ENCODE peak calls at places on chromosome 6, in five cellular contexts. M, S, A, P and G are unnamed samples.

GRCh38 chr6:30188541-30188940 is 24.7 kb downstream of the TRIM26 start:
- DNase-seq in S (no peak), M (no peak), P (no peak), A (no peak), G (no peak)

GRCh38 chr6:89985744-89986493 is 91.7 kb downstream of the GJA10 start:
- DNase-seq in A (peak), M (no peak), P (no peak), S (no peak), G (no peak)

GRCh38 chr6:140623498-140623897 is 1249.0 kb upstream of the CITED2 start:
- DNase-seq in S (no peak), M (no peak), P (no peak), A (no peak), G (no peak)

GRCh38 chr6:68635706-68636513 is 828 bp downstream of the ADGRB3 start:
- DNase-seq in A (no peak), M (peak), P (no peak), S (no peak), G (peak)

GRCh38 chr6:69894578-69895347 is 28.4 kb downstream of the COL19A1 start:
- DNase-seq in P (no peak), S (peak), M (no peak), A (no peak), G (no peak)

GRCh38 chr6:56570434-56571359 is 72.0 kb downstream of the DST start:
- DNase-seq in P (peak), A (no peak), M (no peak), S (no peak), G (no peak)

GRCh38 chr6:169428532-169428931 is 174.9 kb upstream of the THBS2 start:
- DNase-seq in M (no peak), S (no peak), A (no peak), P (no peak), G (no peak)

GRCh38 chr6:100160913-100161312 is 166.9 kb upstream of the MCHR2 start:
- DNase-seq in M (no peak), S (no peak), P (no peak), A (no peak), G (peak)

GRCh38 chr6:161074496-161075140 is 83.0 kb downstream of the MAP3K4 start:
- DNase-seq in M (no peak), A (no peak), P (no peak), S (no peak), G (no peak)

GRCh38 chr6:153018355-153018754 is 15.8 kb upstream of the MTRF1L start:
- DNase-seq in A (no peak), S (no peak), P (no peak), M (no peak), G (no peak)

GRCh38 chr6:152170702-152171667 is 363.5 kb downstream of the ESR1 start:
- DNase-seq in S (peak), P (peak), A (no peak), M (no peak), G (no peak)

GRCh38 chr6:20965276-20965675 is 431.0 kb downstream of the CDKAL1 start:
- DNase-seq in P (no peak), S (no peak), M (no peak), A (no peak), G (no peak)

GRCh38 chr6:21279619-21280018 is 313.9 kb upstream of the SOX4 start:
- DNase-seq in P (no peak), A (no peak), S (no peak), M (no peak), G (no peak)

GRCh38 chr6:16562498-16562897 is 198.8 kb downstream of the ATXN1 start:
- DNase-seq in S (no peak), A (no peak), P (no peak), M (no peak), G (no peak)

GRCh38 chr6:152863618-152864326 is 113.2 kb downstream of the VIP start:
- DNase-seq in S (peak), A (peak), M (peak), P (peak), G (peak)

GRCh38 chr6:33656844-33657243 is 35.7 kb downstream of the ITPR3 start:
- DNase-seq in S (no peak), M (no peak), A (no peak), P (no peak), G (no peak)

GRCh38 chr6:25476126-25476525 is 175.9 kb upstream of the SCGN start:
- DNase-seq in M (no peak), A (no peak), P (no peak), S (no peak), G (no peak)

GRCh38 chr6:43943099-43943766 is 173.2 kb downstream of the VEGFA start:
- DNase-seq in M (no peak), A (no peak), S (no peak), P (no peak), G (no peak)

GRCh38 chr6:56688521-56688920 is 45.8 kb upstream of the DST start:
- DNase-seq in A (no peak), M (no peak), P (no peak), S (no peak), G (no peak)

GRCh38 chr6:56145616-56146015 is 101.8 kb downstream of the COL21A1 start:
- DNase-seq in M (no peak), S (no peak), A (no peak), P (no peak), G (no peak)

GRCh38 chr6:134389658-134390057 is 71.7 kb upstream of the SGK1 start:
- DNase-seq in S (no peak), P (no peak), M (no peak), A (no peak), G (no peak)

GRCh38 chr6:116035616-116036015 is 25.1 kb downstream of the FRK start:
- DNase-seq in M (no peak), S (no peak), P (no peak), A (no peak), G (no peak)

GRCh38 chr6:19052219-19052618 is 665.1 kb downstream of the RNF144B start:
- DNase-seq in P (no peak), S (no peak), M (no peak), A (no peak), G (no peak)

GRCh38 chr6:47168176-47168575 is 126.0 kb upstream of the ADGRF1 start:
- DNase-seq in A (no peak), S (no peak), M (no peak), P (peak), G (no peak)
- TF ChIP-seq MAX in A (no peak), S (no peak), M (no peak), P (no peak), G (no peak)

DNA sequence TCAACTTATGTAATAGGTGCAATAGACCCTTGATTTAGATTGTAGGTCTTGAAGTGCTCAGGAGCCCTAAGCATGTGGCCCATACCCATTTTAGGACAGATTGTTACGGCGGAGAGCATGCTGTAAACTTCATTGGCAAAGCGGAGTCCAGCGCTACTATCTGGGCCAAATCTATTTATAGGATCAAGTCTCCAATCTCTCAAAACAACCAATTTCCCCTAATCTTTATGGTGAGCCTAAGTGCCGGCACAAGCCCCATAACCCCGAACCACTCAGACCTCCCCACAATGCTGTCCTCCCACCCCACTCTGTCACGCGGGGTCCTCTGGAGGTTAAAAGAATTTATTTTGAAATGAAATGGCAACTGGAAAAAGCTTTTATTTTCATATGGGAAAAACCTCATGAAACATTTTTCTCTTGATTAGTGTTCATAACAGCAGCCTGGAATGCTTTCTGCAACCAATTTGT is 323.4 kb downstream of the CD83 start:
- DNase-seq in S (no peak), P (no peak), M (no peak), A (no peak), G (no peak)
- TF ChIP-seq CREB1 in S (no peak), P (no peak), M (no peak), A (no peak), G (no peak)

GRCh38 chr6:135779213-135779612 is 72.3 kb upstream of the PDE7B start:
- DNase-seq in P (no peak), S (no peak), A (no peak), M (no peak), G (no peak)
- TF ChIP-seq MAX in P (no peak), S (no peak), A (no peak), M (no peak), G (no peak)

DNA sequence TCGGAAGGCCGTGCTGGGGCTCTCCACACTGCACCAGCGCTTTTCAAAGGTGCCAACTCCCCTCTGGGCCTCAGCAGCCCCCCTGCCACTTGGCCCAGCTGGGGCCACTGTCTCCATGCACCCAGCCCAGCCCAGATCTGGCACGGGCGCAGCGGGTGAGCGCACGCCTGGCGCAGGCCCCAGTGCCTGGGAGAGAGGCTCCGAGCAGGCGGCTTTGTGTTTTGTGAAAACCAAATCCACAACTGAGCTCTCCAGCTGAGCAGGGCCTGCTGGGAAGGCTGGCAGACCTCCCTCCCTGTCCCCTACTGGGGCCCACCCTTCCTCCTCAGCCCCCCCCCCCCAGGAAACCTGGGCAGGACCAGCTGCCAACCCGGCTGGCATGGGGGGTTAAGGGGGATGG is 17.0 kb downstream of the MDGA1 start:
- DNase-seq in P (no peak), S (no peak), A (no peak), M (no peak), G (no peak)
- TF ChIP-seq CREB1 in P (no peak), S (no peak), A (no peak), M (no peak), G (no peak)

GRCh38 chr6:157269261-157269794 is 54.0 kb downstream of the TMEM242 start:
- DNase-seq in P (no peak), M (no peak), S (no peak), A (no peak), G (no peak)

GRCh38 chr6:157268835-157269234 is 54.5 kb downstream of the TMEM242 start:
- DNase-seq in A (no peak), P (no peak), S (no peak), M (no peak), G (no peak)

GRCh38 chr6:157267654-157268053 is 55.7 kb downstream of the TMEM242 start:
- DNase-seq in P (no peak), A (no peak), M (no peak), S (no peak), G (no peak)

GRCh38 chr6:157267109-157267611 is 56.2 kb downstream of the TMEM242 start:
- DNase-seq in M (no peak), A (no peak), S (no peak), P (no peak), G (peak)

GRCh38 chr6:157268396-157268795 is 54.9 kb downstream of the TMEM242 start:
- DNase-seq in P (no peak), M (no peak), S (no peak), A (no peak), G (no peak)
- TF ChIP-seq MAX in P (no peak), M (no peak), S (no peak), A (no peak), G (no peak)

DNA sequence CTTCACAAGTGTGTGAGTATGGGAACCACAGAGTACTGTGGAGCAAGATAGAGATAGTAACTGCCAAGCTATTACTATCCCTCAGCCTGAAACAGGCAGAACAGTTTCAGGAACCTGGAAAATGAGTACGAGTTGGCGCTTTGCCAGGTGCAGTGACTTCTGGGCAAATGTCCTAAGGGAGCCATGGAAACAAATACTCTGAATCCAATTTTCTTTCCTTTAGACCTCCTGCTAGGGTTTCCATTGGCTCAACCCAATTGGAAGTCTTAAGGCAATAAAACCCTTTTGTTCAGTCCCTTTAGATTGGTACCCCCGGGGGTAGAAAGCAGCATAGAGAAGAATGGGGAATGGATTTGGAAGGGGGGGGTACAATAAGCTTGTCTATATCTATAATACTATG is 205.0 kb upstream of the EPHA7 start:
- DNase-seq in P (no peak), M (no peak), A (no peak), S (no peak), G (no peak)
- TF ChIP-seq CREB1 in P (no peak), M (no peak), A (no peak), S (no peak), G (no peak)

GRCh38 chr6:46078294-46078693 is 51.5 kb upstream of the ENPP4 start:
- DNase-seq in P (no peak), M (no peak), S (no peak), A (no peak), G (no peak)
- TF ChIP-seq MAX in P (no peak), M (no peak), S (no peak), A (no peak), G (no peak)

GRCh38 chr6:133223458-133224014 is 17.6 kb upstream of the EYA4 start:
- DNase-seq in M (no peak), A (no peak), S (no peak), P (no peak), G (no peak)

GRCh38 chr6:133214267-133214666 is 26.9 kb upstream of the EYA4 start:
- DNase-seq in A (no peak), S (no peak), P (no peak), M (no peak), G (no peak)

DNA sequence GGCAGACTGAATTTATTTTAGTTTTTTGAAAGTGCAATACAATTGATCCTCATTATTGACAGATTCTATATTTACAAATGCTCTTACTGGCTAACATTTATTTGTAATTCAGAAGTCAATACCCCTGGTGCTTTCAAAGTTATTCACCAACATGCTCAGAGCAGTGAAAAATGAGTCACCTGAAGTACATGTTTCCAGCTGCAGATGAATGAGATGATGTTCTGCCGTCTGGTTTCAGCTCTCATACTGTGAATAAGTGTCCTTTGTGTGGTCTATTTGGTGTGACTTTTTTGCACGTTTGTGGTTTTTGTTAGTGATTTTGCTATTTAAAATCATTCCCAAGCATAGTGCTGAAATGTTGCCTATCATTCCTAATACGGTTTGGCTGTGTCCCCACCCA is 22.3 kb upstream of the EYA4 start:
- DNase-seq in P (no peak), S (no peak), A (no peak), M (no peak), G (no peak)
- TF ChIP-seq CREB1 in P (no peak), S (no peak), A (no peak), M (no peak), G (no peak)

GRCh38 chr6:155120034-155120433 is 124.9 kb downstream of the TIAM2 start:
- DNase-seq in M (no peak), A (no peak), P (no peak), S (no peak), G (peak)
- TF ChIP-seq MAX in M (peak), A (no peak), P (no peak), S (no peak), G (no peak)

GRCh38 chr6:8175046-8175777 is 72.9 kb upstream of the EEF1E1 start:
- DNase-seq in S (no peak), M (no peak), A (no peak), P (no peak), G (no peak)

GRCh38 chr6:8180327-8181161 is 78.2 kb upstream of the EEF1E1 start:
- DNase-seq in P (no peak), S (no peak), M (no peak), A (no peak), G (no peak)

GRCh38 chr6:8174571-8174970 is 72.2 kb upstream of the EEF1E1 start:
- DNase-seq in P (no peak), A (no peak), M (no peak), S (no peak), G (no peak)

GRCh38 chr6:8181162-8181909 is 79.0 kb upstream of the EEF1E1 start:
- DNase-seq in A (no peak), M (no peak), S (no peak), P (no peak), G (no peak)

GRCh38 chr6:8177721-8178120 is 75.4 kb upstream of the EEF1E1 start:
- DNase-seq in M (no peak), P (no peak), S (no peak), A (no peak), G (no peak)
- TF ChIP-seq CREB1 in M (no peak), P (no peak), S (no peak), A (no peak), G (no peak)